ENCODE peak calls at places on chromosome 22, in four cellular contexts. One of them, this sample, is unnamed.

GRCh38 chr22:50015451-50016307 is 3.1 kb upstream of the IL17REL start:
- DNase-seq in skeletal muscle cell: no peak
- DNase-seq in NCI-H524: no peak
- DNase-seq in glutamatergic neuron: no peak
- DNase-seq in this sample: no peak

GRCh38 chr22:47659467-47660302 is 897.2 kb downstream of the TBC1D22A start:
- DNase-seq in skeletal muscle cell: no peak
- DNase-seq in NCI-H524: peak
- DNase-seq in glutamatergic neuron: no peak
- DNase-seq in this sample: no peak

GRCh38 chr22:37801946-37802309 is 5.8 kb upstream of the GCAT start:
- DNase-seq in skeletal muscle cell: no peak
- DNase-seq in NCI-H524: peak
- DNase-seq in glutamatergic neuron: no peak
- DNase-seq in this sample: no peak

GRCh38 chr22:22219140-22219996 is 25.2 kb upstream of the VPREB1 start:
- DNase-seq in skeletal muscle cell: no peak
- DNase-seq in NCI-H524: no peak
- DNase-seq in glutamatergic neuron: no peak
- DNase-seq in this sample: no peak

GRCh38 chr22:38316340-38317236 is 645 bp downstream of the CSNK1E start:
- DNase-seq in skeletal muscle cell: no peak
- DNase-seq in NCI-H524: peak
- DNase-seq in glutamatergic neuron: peak
- DNase-seq in this sample: no peak

GRCh38 chr22:42680648-42681047 is 31.5 kb upstream of the CYB5R3 start:
- DNase-seq in skeletal muscle cell: peak
- DNase-seq in NCI-H524: no peak
- DNase-seq in glutamatergic neuron: no peak
- DNase-seq in this sample: peak

GRCh38 chr22:49523374-49524008 is 304.2 kb downstream of the BRD1 start:
- DNase-seq in skeletal muscle cell: no peak
- DNase-seq in NCI-H524: no peak
- DNase-seq in glutamatergic neuron: no peak
- DNase-seq in this sample: no peak

GRCh38 chr22:46587492-46588278 is 32.5 kb upstream of the GRAMD4 start:
- DNase-seq in skeletal muscle cell: no peak
- DNase-seq in NCI-H524: peak
- DNase-seq in glutamatergic neuron: no peak
- DNase-seq in this sample: no peak

GRCh38 chr22:32617271-32617670 is 142.7 kb downstream of the FBXO7 start:
- DNase-seq in skeletal muscle cell: no peak
- DNase-seq in NCI-H524: no peak
- DNase-seq in glutamatergic neuron: no peak
- DNase-seq in this sample: no peak

GRCh38 chr22:30167327-30167726 is 79.2 kb downstream of the LIF start:
- DNase-seq in skeletal muscle cell: no peak
- DNase-seq in NCI-H524: no peak
- DNase-seq in glutamatergic neuron: no peak
- DNase-seq in this sample: no peak

GRCh38 chr22:20239951-20240773 is 28.0 kb downstream of the RTN4R start:
- DNase-seq in skeletal muscle cell: no peak
- DNase-seq in NCI-H524: peak
- DNase-seq in glutamatergic neuron: peak
- DNase-seq in this sample: no peak

GRCh38 chr22:45163074-45163416 is 680 bp upstream of the NUP50 start:
- DNase-seq in skeletal muscle cell: no peak
- DNase-seq in NCI-H524: peak
- DNase-seq in glutamatergic neuron: peak
- DNase-seq in this sample: no peak

GRCh38 chr22:49462291-49462690 is 365.4 kb downstream of the BRD1 start:
- DNase-seq in skeletal muscle cell: no peak
- DNase-seq in NCI-H524: no peak
- DNase-seq in glutamatergic neuron: no peak
- DNase-seq in this sample: no peak

GRCh38 chr22:29269230-29269604 is 1.1 kb downstream of the EWSR1 start:
- DNase-seq in skeletal muscle cell: no peak
- DNase-seq in NCI-H524: no peak
- DNase-seq in glutamatergic neuron: no peak
- DNase-seq in this sample: no peak

GRCh38 chr22:36327922-36328551 is 59.7 kb downstream of the MYH9 start:
- DNase-seq in skeletal muscle cell: no peak
- DNase-seq in NCI-H524: no peak
- DNase-seq in glutamatergic neuron: no peak
- DNase-seq in this sample: no peak

GRCh38 chr22:23763579-23764331 is 965 bp downstream of the C22orf15 start:
- DNase-seq in skeletal muscle cell: no peak
- DNase-seq in NCI-H524: no peak
- DNase-seq in glutamatergic neuron: no peak
- DNase-seq in this sample: no peak

GRCh38 chr22:24445481-24446290 is 18.3 kb downstream of the ADORA2A start:
- DNase-seq in skeletal muscle cell: no peak
- DNase-seq in NCI-H524: peak
- DNase-seq in glutamatergic neuron: peak
- DNase-seq in this sample: no peak

GRCh38 chr22:24525416-24526037 is 29.4 kb downstream of the GUCD1 start:
- DNase-seq in skeletal muscle cell: no peak
- DNase-seq in NCI-H524: peak
- DNase-seq in glutamatergic neuron: peak
- DNase-seq in this sample: peak

GRCh38 chr22:20542736-20543135 is 35.3 kb downstream of the MED15 start:
- DNase-seq in skeletal muscle cell: no peak
- DNase-seq in NCI-H524: no peak
- DNase-seq in glutamatergic neuron: no peak
- DNase-seq in this sample: no peak

GRCh38 chr22:37545703-37546435 is 14.4 kb upstream of the CDC42EP1 start:
- DNase-seq in skeletal muscle cell: peak
- DNase-seq in NCI-H524: no peak
- DNase-seq in glutamatergic neuron: peak
- DNase-seq in this sample: no peak

GRCh38 chr22:40609216-40609615 is 27.3 kb downstream of the MRTFA start:
- DNase-seq in skeletal muscle cell: no peak
- DNase-seq in NCI-H524: no peak
- DNase-seq in glutamatergic neuron: no peak
- DNase-seq in this sample: no peak

GRCh38 chr22:42617155-42617983 is 2.7 kb upstream of the POLDIP3 start:
- DNase-seq in skeletal muscle cell: no peak
- DNase-seq in NCI-H524: no peak
- DNase-seq in glutamatergic neuron: no peak
- DNase-seq in this sample: no peak

GRCh38 chr22:43109921-43110443 is 568 bp upstream of the BIK start:
- DNase-seq in skeletal muscle cell: no peak
- DNase-seq in NCI-H524: no peak
- DNase-seq in glutamatergic neuron: no peak
- DNase-seq in this sample: no peak

GRCh38 chr22:19044381-19044780 is 77.8 kb downstream of the DGCR2 start:
- DNase-seq in skeletal muscle cell: no peak
- DNase-seq in NCI-H524: no peak
- DNase-seq in glutamatergic neuron: no peak
- DNase-seq in this sample: no peak

GRCh38 chr22:48961705-48962104 is 866.0 kb downstream of the BRD1 start:
- DNase-seq in skeletal muscle cell: no peak
- DNase-seq in NCI-H524: no peak
- DNase-seq in glutamatergic neuron: no peak
- DNase-seq in this sample: no peak

GRCh38 chr22:30262917-30263741 is 3.5 kb downstream of the OSM start:
- DNase-seq in skeletal muscle cell: no peak
- DNase-seq in NCI-H524: peak
- DNase-seq in glutamatergic neuron: peak
- DNase-seq in this sample: no peak

GRCh38 chr22:19723990-19724827 is 870 bp downstream of the GP1BB start:
- DNase-seq in skeletal muscle cell: no peak
- DNase-seq in NCI-H524: peak
- DNase-seq in glutamatergic neuron: peak
- DNase-seq in this sample: no peak

GRCh38 chr22:49734390-49734789 is 93.3 kb downstream of the BRD1 start:
- DNase-seq in skeletal muscle cell: no peak
- DNase-seq in NCI-H524: no peak
- DNase-seq in glutamatergic neuron: no peak
- DNase-seq in this sample: no peak

GRCh38 chr22:29944339-29944738 is 61.4 kb downstream of the MTMR3 start:
- DNase-seq in skeletal muscle cell: no peak
- DNase-seq in NCI-H524: no peak
- DNase-seq in glutamatergic neuron: no peak
- DNase-seq in this sample: no peak

GRCh38 chr22:41998361-41999261 is at the start of gene WBP2NL:
- DNase-seq in skeletal muscle cell: peak
- DNase-seq in NCI-H524: peak
- DNase-seq in glutamatergic neuron: no peak
- DNase-seq in this sample: peak

GRCh38 chr22:46812034-46812605 is 49.7 kb downstream of the TBC1D22A start:
- DNase-seq in skeletal muscle cell: no peak
- DNase-seq in NCI-H524: no peak
- DNase-seq in glutamatergic neuron: no peak
- DNase-seq in this sample: no peak

This sample was measured in HS-5.